ENCODE peak calls at places on chromosomes 11 and 22, in five cellular contexts. V, M, H, K and E are unnamed samples.

GRCh38 chr11:61477734-61478148 is 30.8 kb upstream of the LRRC10B start:
- DNase-seq in V (peak; percentile 84), K (no peak), H (no peak), M (peak; percentile 60), E (peak; percentile 84)

GRCh38 chr11:102256251-102256650 is 61.0 kb upstream of the BIRC3 start:
- DNase-seq in V (no peak), K (peak; percentile 98), M (no peak), H (no peak), E (no peak)

GRCh38 chr11:62710001-62710345 is 2.5 kb downstream of the GNG3 start:
- DNase-seq in M (no peak), H (no peak), V (no peak), K (no peak), E (no peak)

GRCh38 chr11:45556851-45557707 is 108.3 kb downstream of the CHST1 start:
- DNase-seq in M (no peak), K (no peak), V (no peak), H (no peak), E (no peak)

GRCh38 chr11:43810929-43811596 is 69.6 kb upstream of the ALKBH3 start:
- DNase-seq in H (no peak), M (no peak), K (no peak), V (no peak), E (no peak)

GRCh38 chr22:30969532-30970355 is 679 bp downstream of the TUG1 start:
- DNase-seq in M (peak; percentile 45), H (no peak), V (no peak), K (no peak), E (peak; percentile 65)

GRCh38 chr11:112381578-112381977 is 120.9 kb upstream of the PLET1 start:
- DNase-seq in H (no peak), V (no peak), M (no peak), K (no peak), E (no peak)

GRCh38 chr11:74019104-74019738 is 10.3 kb upstream of the UCP3 start:
- DNase-seq in H (no peak), K (no peak), M (no peak), V (no peak), E (no peak)

GRCh38 chr11:61555051-61555969 is 25.6 kb downstream of the SYT7 start:
- DNase-seq in H (no peak), V (peak; percentile 75), K (no peak), M (no peak), E (peak; percentile 80)

GRCh38 chr22:44449061-44449682 is 48.9 kb downstream of the RTL6 start:
- DNase-seq in H (peak; percentile 82), M (no peak), V (no peak), K (no peak), E (no peak)

GRCh38 chr11:11568651-11569229 is 53.1 kb downstream of the GALNT18 start:
- DNase-seq in M (no peak), V (no peak), K (peak; percentile 83), H (no peak), E (no peak)

GRCh38 chr22:27842994-27843431 is 41.5 kb upstream of the MN1 start:
- DNase-seq in M (no peak), V (no peak), H (peak; percentile 44), K (no peak), E (no peak)

GRCh38 chr11:130999086-130999485 is 82.8 kb upstream of the SNX19 start:
- DNase-seq in V (no peak), M (no peak), H (peak; percentile 21), K (no peak), E (no peak)

GRCh38 chr22:35384567-35384966 is 3.7 kb downstream of the HMOX1 start:
- DNase-seq in K (no peak), V (no peak), M (no peak), H (no peak), E (no peak)

GRCh38 chr22:35383679-35384071 is 2.8 kb downstream of the HMOX1 start:
- DNase-seq in M (no peak), H (no peak), K (no peak), V (no peak), E (no peak)

GRCh38 chr22:35386670-35387288 is 5.9 kb downstream of the HMOX1 start:
- DNase-seq in H (no peak), V (no peak), K (no peak), M (no peak), E (no peak)

GRCh38 chr22:35381424-35381772 is 502 bp downstream of the HMOX1 start:
- DNase-seq in K (no peak), H (no peak), V (no peak), M (no peak), E (no peak)

DNA sequence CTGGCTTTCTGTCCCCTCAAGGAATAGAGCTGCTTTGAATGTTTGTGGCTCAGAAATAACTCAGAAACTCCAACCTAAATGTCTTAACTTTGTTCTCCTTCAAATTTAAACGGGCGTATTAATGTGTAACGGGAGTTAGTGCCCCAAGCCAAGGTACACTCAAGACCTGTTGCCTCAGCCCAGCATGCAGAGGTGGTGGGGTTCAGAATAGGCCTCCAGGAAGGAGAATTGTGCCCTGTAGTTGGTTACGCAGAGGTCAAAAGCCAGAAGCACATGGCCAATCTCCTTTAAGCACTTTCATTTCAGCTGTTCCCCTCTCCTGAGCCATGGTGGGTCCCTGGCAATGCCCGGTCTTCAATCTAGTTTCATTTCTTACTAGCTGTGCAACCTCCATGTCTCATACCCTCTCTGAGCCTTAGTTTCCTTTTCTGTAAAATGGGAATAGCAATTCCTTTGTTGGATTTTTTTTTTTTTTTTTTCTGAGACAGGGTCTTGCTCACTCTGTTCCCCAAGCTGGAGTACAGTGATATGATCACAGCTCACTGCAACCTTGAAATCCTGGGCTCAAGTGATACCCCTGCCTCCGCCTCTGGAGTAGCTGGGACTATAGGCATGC is 4.2 kb downstream of the HMOX1 start:
- DNase-seq in M (no peak), H (no peak), K (no peak), V (no peak), E (no peak)
- TF ChIP-seq CTCF in M (no peak), H (no peak), K (no peak), V (no peak), E (no peak)

DNA sequence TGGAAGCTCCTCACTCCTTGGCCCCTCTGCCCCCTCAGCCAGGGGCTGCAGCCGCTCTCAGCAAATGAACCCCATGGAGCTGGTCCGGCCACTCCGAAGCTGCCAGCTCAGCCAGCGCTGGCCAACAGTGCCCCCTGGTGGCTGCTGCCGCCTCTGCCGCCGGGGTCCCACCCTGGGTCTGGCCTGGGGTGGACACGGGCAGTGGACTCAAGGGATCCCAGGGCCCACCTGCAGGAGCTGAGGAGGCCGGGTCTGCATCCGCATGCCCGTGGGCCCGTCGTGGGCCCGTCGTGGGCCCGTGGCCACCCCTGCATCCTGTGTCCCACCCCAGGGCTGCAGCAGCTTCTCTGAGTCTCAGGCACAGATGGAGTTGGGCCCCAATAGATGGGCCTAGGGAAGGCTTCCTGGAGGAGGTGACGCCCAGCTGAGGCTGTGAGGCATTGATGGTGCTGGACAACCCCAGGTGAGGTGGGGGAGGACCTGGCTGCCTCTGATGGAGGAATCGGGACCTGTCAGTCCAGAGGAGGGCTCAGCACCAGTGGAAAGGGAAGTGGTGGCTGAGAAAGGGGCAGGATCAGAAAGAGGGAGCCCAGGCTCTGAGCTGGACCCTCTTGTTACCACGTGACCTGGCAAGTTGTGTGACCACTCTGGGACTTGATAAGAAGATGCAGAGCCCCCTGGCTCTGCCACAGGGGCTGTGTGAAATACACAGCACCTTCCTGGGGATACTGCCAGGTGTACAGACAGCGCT is 522.3 kb downstream of the BRD1 start:
- DNase-seq in H (no peak), M (peak; percentile 75), K (no peak), V (peak; percentile 97), E (peak; percentile 51)
- TF ChIP-seq CTCF in H (no peak), M (peak; percentile 81), K (peak; percentile 21), V (peak; percentile 98), E (peak; percentile 66)

DNA sequence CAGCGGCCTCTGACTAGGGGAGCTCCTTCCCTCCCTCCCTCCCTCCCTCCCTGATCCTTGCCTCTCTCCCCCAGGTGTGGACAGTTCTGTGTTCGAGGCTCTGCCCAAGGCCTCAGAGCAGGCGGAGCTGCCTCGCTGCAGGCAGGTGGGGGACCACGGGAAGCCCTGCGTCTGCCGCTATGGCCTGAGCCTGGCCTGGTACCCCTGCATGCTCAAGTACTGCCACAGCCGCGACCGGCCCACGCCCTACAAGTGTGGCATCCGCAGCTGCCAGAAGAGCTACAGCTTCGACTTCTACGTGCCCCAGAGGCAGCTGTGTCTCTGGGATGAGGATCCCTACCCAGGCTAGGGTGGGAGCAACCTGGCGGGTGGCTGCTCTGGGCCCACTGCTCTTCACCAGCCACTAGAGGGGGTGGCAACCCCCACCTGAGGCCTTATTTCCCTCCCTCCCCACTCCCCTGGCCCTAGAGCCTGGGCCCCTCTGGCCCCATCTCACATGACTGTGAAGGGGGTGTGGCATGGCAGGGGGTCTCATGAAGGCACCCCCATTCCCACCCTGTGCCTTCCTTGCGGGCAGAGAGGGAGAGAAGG is 11.1 kb upstream of the POU2F3 start:
- DNase-seq in K (no peak), M (no peak), V (no peak), H (no peak), E (no peak)
- TF ChIP-seq CTCF in K (peak; percentile 42), M (no peak), V (peak; percentile 29), H (peak; percentile 22), E (no peak)

DNA sequence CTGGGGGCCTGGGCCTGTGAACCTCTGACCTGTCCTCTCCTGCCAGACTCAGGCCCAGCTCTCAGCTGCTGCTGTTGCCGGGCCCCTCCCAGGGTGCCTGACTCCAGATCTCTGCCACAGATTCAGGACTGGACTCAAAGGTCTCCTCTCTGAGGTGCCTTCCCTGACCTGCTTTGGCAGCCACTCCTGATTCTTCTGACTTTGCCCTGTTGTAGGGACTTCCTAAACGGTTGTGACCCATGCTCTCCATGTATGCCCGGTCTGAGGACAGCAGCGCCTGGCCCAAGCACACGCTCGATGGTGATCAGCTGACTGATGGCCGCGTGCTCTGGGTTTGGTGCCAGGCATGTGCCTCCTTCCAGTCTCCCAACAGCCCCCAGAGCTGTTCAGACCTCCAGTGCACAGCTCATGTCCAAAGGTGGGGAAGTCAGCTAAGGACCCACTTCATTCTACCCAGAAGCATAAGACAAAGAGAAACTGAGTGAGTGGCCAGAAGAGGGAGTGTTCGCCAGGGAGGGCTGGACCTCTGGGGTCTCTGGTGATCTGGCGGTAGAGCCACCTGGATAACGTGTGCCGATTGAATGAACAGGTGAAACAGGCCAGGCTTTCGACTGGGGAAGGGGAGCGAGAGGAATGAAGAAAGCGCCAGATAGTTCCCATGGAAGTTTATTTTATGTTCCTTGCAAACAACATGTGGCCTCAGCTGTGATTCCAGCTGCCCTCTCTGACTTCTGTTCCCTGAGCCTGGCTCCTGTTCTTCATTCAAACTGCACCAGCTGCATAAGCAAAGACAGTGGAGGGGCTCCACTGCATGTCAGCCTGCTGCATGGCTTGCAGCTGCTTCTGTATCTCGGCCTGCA is 8.1 kb upstream of the TOP3B start:
- DNase-seq in H (no peak), V (no peak), M (no peak), K (no peak), E (no peak)
- TF ChIP-seq CTCF in H (no peak), V (no peak), M (no peak), K (no peak), E (no peak)